ENCODE peak calls at places on chromosomes 4 and X, in ten cellular contexts. One of them, this sample, is unnamed. For H3K36me3, the result is how much of the 10 kb centered on the place peaks cover.

GRCh38 chr4:86670739-86671138 is 76.6 kb downstream of the PTPN13 start:
- DNase-seq in sigmoid colon: no peak
- DNase-seq in HepG2: no peak
- DNase-seq in Peyer's patch: no peak
- DNase-seq in ovary: no peak
- DNase-seq in heart left ventricle: no peak
- DNase-seq in MM.1S: no peak
- DNase-seq in heart right ventricle: no peak
- DNase-seq in suprapubic skin: no peak
- DNase-seq in cardiac muscle cell: peak
- DNase-seq in this sample: no peak

GRCh38 chr4:2362286-2363055 is 56.0 kb downstream of the ZFYVE28 start:
- DNase-seq in HepG2: no peak
- DNase-seq in Peyer's patch: no peak
- DNase-seq in cardiac muscle cell: no peak
- DNase-seq in suprapubic skin: no peak
- DNase-seq in MM.1S: no peak
- DNase-seq in sigmoid colon: peak
- DNase-seq in heart left ventricle: no peak
- DNase-seq in ovary: peak
- DNase-seq in heart right ventricle: no peak
- DNase-seq in this sample: no peak

GRCh38 chrX:119429471-119429870 is 30.3 kb downstream of the SLC25A43 start:
- DNase-seq in ovary: no peak
- DNase-seq in suprapubic skin: no peak
- DNase-seq in MM.1S: no peak
- DNase-seq in cardiac muscle cell: peak
- DNase-seq in Peyer's patch: no peak
- DNase-seq in heart left ventricle: no peak
- DNase-seq in HepG2: no peak
- DNase-seq in sigmoid colon: no peak
- DNase-seq in heart right ventricle: no peak
- DNase-seq in this sample: no peak

GRCh38 chrX:104459796-104460195 is 106.2 kb upstream of the IL1RAPL2 start:
- DNase-seq in heart left ventricle: no peak
- DNase-seq in sigmoid colon: no peak
- DNase-seq in HepG2: no peak
- DNase-seq in suprapubic skin: no peak
- DNase-seq in heart right ventricle: no peak
- DNase-seq in ovary: no peak
- DNase-seq in Peyer's patch: no peak
- DNase-seq in MM.1S: no peak
- DNase-seq in cardiac muscle cell: no peak
- DNase-seq in this sample: no peak

GRCh38 chrX:153887385-153887784 is 1.4 kb upstream of the L1CAM start:
- DNase-seq in heart left ventricle: no peak
- DNase-seq in suprapubic skin: no peak
- DNase-seq in MM.1S: no peak
- DNase-seq in HepG2: no peak
- DNase-seq in sigmoid colon: no peak
- DNase-seq in ovary: no peak
- DNase-seq in heart right ventricle: no peak
- DNase-seq in Peyer's patch: no peak
- DNase-seq in cardiac muscle cell: no peak
- DNase-seq in this sample: no peak

GRCh38 chr4:77151246-77151645 is 5.8 kb upstream of the CCNG2 start:
- DNase-seq in HepG2: no peak
- DNase-seq in heart left ventricle: no peak
- DNase-seq in Peyer's patch: no peak
- DNase-seq in ovary: no peak
- DNase-seq in cardiac muscle cell: no peak
- DNase-seq in heart right ventricle: no peak
- DNase-seq in MM.1S: no peak
- DNase-seq in suprapubic skin: no peak
- DNase-seq in sigmoid colon: no peak
- DNase-seq in this sample: no peak

GRCh38 chrX:154051210-154051810 is 31.6 kb upstream of the IRAK1 start:
- DNase-seq in ovary: peak
- DNase-seq in cardiac muscle cell: peak
- DNase-seq in heart left ventricle: peak
- DNase-seq in Peyer's patch: peak
- DNase-seq in heart right ventricle: peak
- DNase-seq in sigmoid colon: peak
- DNase-seq in HepG2: peak
- DNase-seq in MM.1S: peak
- DNase-seq in suprapubic skin: no peak
- DNase-seq in this sample: peak

GRCh38 chr4:24843121-24843520 is 47.7 kb downstream of the SOD3 start:
- DNase-seq in MM.1S: no peak
- DNase-seq in HepG2: peak
- DNase-seq in suprapubic skin: no peak
- DNase-seq in ovary: no peak
- DNase-seq in heart left ventricle: no peak
- DNase-seq in heart right ventricle: no peak
- DNase-seq in cardiac muscle cell: no peak
- DNase-seq in Peyer's patch: no peak
- DNase-seq in sigmoid colon: no peak
- DNase-seq in this sample: no peak

GRCh38 chr4:100054071-100054470 is 104.0 kb upstream of the H2AZ1 start:
- DNase-seq in heart right ventricle: no peak
- DNase-seq in suprapubic skin: no peak
- DNase-seq in MM.1S: no peak
- DNase-seq in cardiac muscle cell: no peak
- DNase-seq in sigmoid colon: no peak
- DNase-seq in heart left ventricle: no peak
- DNase-seq in ovary: no peak
- DNase-seq in Peyer's patch: no peak
- DNase-seq in HepG2: no peak
- DNase-seq in this sample: no peak

GRCh38 chrX:16461968-16462367 is 188.0 kb upstream of the S100G start:
- DNase-seq in suprapubic skin: no peak
- DNase-seq in ovary: no peak
- DNase-seq in Peyer's patch: no peak
- DNase-seq in heart right ventricle: no peak
- DNase-seq in sigmoid colon: no peak
- DNase-seq in heart left ventricle: no peak
- DNase-seq in HepG2: no peak
- DNase-seq in MM.1S: no peak
- DNase-seq in cardiac muscle cell: no peak
- DNase-seq in this sample: no peak

GRCh38 chrX:136742721-136743379 is 37.9 kb downstream of the ARHGEF6 start:
- DNase-seq in sigmoid colon: no peak
- DNase-seq in heart left ventricle: no peak
- DNase-seq in MM.1S: no peak
- DNase-seq in cardiac muscle cell: no peak
- DNase-seq in Peyer's patch: no peak
- DNase-seq in ovary: no peak
- DNase-seq in heart right ventricle: no peak
- DNase-seq in suprapubic skin: no peak
- DNase-seq in HepG2: no peak
- DNase-seq in this sample: no peak

GRCh38 chr4:152605641-152606304 is 69.9 kb upstream of the FBXW7 start:
- DNase-seq in HepG2: no peak
- DNase-seq in ovary: no peak
- DNase-seq in Peyer's patch: no peak
- DNase-seq in sigmoid colon: no peak
- DNase-seq in heart right ventricle: peak
- DNase-seq in heart left ventricle: no peak
- DNase-seq in cardiac muscle cell: peak
- DNase-seq in suprapubic skin: no peak
- DNase-seq in MM.1S: no peak
- DNase-seq in this sample: no peak

GRCh38 chrX:140572724-140573123 is 67.9 kb upstream of the SOX3 start:
- DNase-seq in MM.1S: peak
- DNase-seq in suprapubic skin: no peak
- DNase-seq in heart left ventricle: no peak
- DNase-seq in sigmoid colon: no peak
- DNase-seq in Peyer's patch: peak
- DNase-seq in heart right ventricle: peak
- DNase-seq in ovary: no peak
- DNase-seq in cardiac muscle cell: peak
- DNase-seq in HepG2: peak
- DNase-seq in this sample: no peak

GRCh38 chr4:123746981-123747380 is 350.4 kb downstream of the SPRY1 start:
- DNase-seq in cardiac muscle cell: peak
- DNase-seq in sigmoid colon: no peak
- DNase-seq in suprapubic skin: no peak
- DNase-seq in HepG2: no peak
- DNase-seq in Peyer's patch: no peak
- DNase-seq in heart left ventricle: no peak
- DNase-seq in heart right ventricle: no peak
- DNase-seq in MM.1S: no peak
- DNase-seq in ovary: no peak
- DNase-seq in this sample: no peak

GRCh38 chr4:105191621-105192210 is 45.0 kb downstream of the TET2 start:
- DNase-seq in suprapubic skin: no peak
- DNase-seq in HepG2: no peak
- DNase-seq in heart left ventricle: no peak
- DNase-seq in Peyer's patch: no peak
- DNase-seq in MM.1S: no peak
- DNase-seq in ovary: no peak
- DNase-seq in heart right ventricle: no peak
- DNase-seq in sigmoid colon: no peak
- DNase-seq in cardiac muscle cell: peak
- DNase-seq in this sample: no peak
- H3K36me3 ChIP-seq in suprapubic skin: under half
- H3K36me3 ChIP-seq in HepG2: under half
- H3K36me3 ChIP-seq in heart left ventricle: under half
- H3K36me3 ChIP-seq in Peyer's patch: under half
- H3K36me3 ChIP-seq in MM.1S: under half
- H3K36me3 ChIP-seq in ovary: under half
- H3K36me3 ChIP-seq in heart right ventricle: under half
- H3K36me3 ChIP-seq in sigmoid colon: under half
- H3K36me3 ChIP-seq in cardiac muscle cell: under half
- H3K36me3 ChIP-seq in this sample: under half

GRCh38 chr4:3792813-3793212 is 26.6 kb downstream of the ADRA2C start:
- DNase-seq in heart right ventricle: no peak
- DNase-seq in Peyer's patch: no peak
- DNase-seq in HepG2: no peak
- DNase-seq in ovary: no peak
- DNase-seq in cardiac muscle cell: no peak
- DNase-seq in sigmoid colon: no peak
- DNase-seq in suprapubic skin: no peak
- DNase-seq in MM.1S: no peak
- DNase-seq in heart left ventricle: no peak
- DNase-seq in this sample: no peak
- TF ChIP-seq CTCF in heart right ventricle: no peak
- TF ChIP-seq CTCF in Peyer's patch: no peak
- TF ChIP-seq CTCF in HepG2: peak
- TF ChIP-seq CTCF in ovary: no peak
- TF ChIP-seq CTCF in cardiac muscle cell: no peak
- TF ChIP-seq CTCF in sigmoid colon: no peak
- TF ChIP-seq CTCF in suprapubic skin: no peak
- TF ChIP-seq CTCF in MM.1S: peak
- TF ChIP-seq CTCF in heart left ventricle: no peak
- TF ChIP-seq CTCF in this sample: no peak

GRCh38 chrX:24202465-24203031 is 53.0 kb downstream of the ZFX start:
- DNase-seq in MM.1S: no peak
- DNase-seq in heart left ventricle: no peak
- DNase-seq in Peyer's patch: no peak
- DNase-seq in ovary: no peak
- DNase-seq in sigmoid colon: no peak
- DNase-seq in cardiac muscle cell: no peak
- DNase-seq in HepG2: no peak
- DNase-seq in heart right ventricle: no peak
- DNase-seq in suprapubic skin: no peak
- DNase-seq in this sample: no peak

GRCh38 chrX:24203072-24203808 is 53.7 kb downstream of the ZFX start:
- DNase-seq in heart left ventricle: no peak
- DNase-seq in heart right ventricle: no peak
- DNase-seq in ovary: no peak
- DNase-seq in sigmoid colon: no peak
- DNase-seq in HepG2: no peak
- DNase-seq in MM.1S: no peak
- DNase-seq in Peyer's patch: no peak
- DNase-seq in suprapubic skin: no peak
- DNase-seq in cardiac muscle cell: no peak
- DNase-seq in this sample: no peak

GRCh38 chrX:24204958-24205357 is 55.4 kb downstream of the ZFX start:
- DNase-seq in sigmoid colon: no peak
- DNase-seq in HepG2: no peak
- DNase-seq in heart right ventricle: no peak
- DNase-seq in MM.1S: no peak
- DNase-seq in suprapubic skin: no peak
- DNase-seq in Peyer's patch: no peak
- DNase-seq in ovary: no peak
- DNase-seq in heart left ventricle: no peak
- DNase-seq in cardiac muscle cell: no peak
- DNase-seq in this sample: no peak

GRCh38 chrX:24201216-24201615 is 51.7 kb downstream of the ZFX start:
- DNase-seq in suprapubic skin: no peak
- DNase-seq in cardiac muscle cell: no peak
- DNase-seq in heart left ventricle: no peak
- DNase-seq in sigmoid colon: no peak
- DNase-seq in Peyer's patch: no peak
- DNase-seq in ovary: no peak
- DNase-seq in heart right ventricle: no peak
- DNase-seq in HepG2: no peak
- DNase-seq in MM.1S: no peak
- DNase-seq in this sample: no peak

DNA sequence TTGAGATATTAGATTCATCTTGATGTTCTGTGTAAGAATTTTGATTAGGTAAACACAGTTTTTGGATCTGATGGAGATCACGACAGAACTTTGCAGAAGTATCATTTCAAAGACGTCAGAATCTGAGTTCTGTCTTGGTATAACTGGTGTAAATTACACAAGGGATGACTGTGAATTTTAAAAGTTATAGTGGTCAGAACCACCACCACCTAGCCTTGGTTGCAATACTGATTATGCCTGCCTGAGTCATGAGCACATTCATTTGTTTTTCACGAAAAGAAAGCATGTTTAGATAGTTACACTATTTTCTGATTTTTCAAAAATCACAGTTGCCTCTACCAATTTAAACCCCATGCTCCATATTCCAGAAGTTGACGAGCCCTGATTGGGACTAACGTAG is 54.8 kb downstream of the ZFX start:
- DNase-seq in heart left ventricle: no peak
- DNase-seq in sigmoid colon: no peak
- DNase-seq in heart right ventricle: no peak
- DNase-seq in cardiac muscle cell: peak
- DNase-seq in ovary: no peak
- DNase-seq in Peyer's patch: no peak
- DNase-seq in HepG2: no peak
- DNase-seq in MM.1S: no peak
- DNase-seq in suprapubic skin: no peak
- DNase-seq in this sample: no peak
- H3K36me3 ChIP-seq in heart left ventricle: under half
- H3K36me3 ChIP-seq in sigmoid colon: under half
- H3K36me3 ChIP-seq in heart right ventricle: under half
- H3K36me3 ChIP-seq in cardiac muscle cell: under half
- H3K36me3 ChIP-seq in ovary: under half
- H3K36me3 ChIP-seq in Peyer's patch: under half
- H3K36me3 ChIP-seq in HepG2: under half
- H3K36me3 ChIP-seq in MM.1S: under half
- H3K36me3 ChIP-seq in suprapubic skin: under half
- H3K36me3 ChIP-seq in this sample: under half

DNA sequence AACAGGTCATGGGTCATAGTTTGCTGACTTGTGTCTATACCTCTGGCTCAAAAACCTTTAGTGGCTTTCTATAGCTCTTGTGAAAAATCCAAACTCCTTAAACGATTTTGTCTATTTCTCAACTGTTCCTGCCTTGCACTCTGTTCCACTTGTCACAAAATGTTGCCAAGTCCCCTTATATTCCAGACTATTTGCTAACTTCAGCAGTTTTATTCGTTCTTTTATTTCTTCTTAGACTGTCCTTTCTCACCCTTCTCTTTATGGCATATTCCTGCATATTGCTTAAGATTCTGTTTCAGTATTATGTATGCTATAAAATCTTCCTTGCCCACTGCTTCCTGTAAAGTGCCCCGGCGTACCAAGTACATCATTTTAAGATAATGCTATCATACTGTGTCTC is 80.8 kb downstream of the RAB28 start:
- DNase-seq in Peyer's patch: no peak
- DNase-seq in sigmoid colon: no peak
- DNase-seq in suprapubic skin: no peak
- DNase-seq in cardiac muscle cell: no peak
- DNase-seq in HepG2: no peak
- DNase-seq in heart left ventricle: no peak
- DNase-seq in MM.1S: no peak
- DNase-seq in ovary: no peak
- DNase-seq in heart right ventricle: no peak
- DNase-seq in this sample: no peak
- TF ChIP-seq CTCF in Peyer's patch: no peak
- TF ChIP-seq CTCF in sigmoid colon: no peak
- TF ChIP-seq CTCF in suprapubic skin: no peak
- TF ChIP-seq CTCF in cardiac muscle cell: no peak
- TF ChIP-seq CTCF in HepG2: no peak
- TF ChIP-seq CTCF in heart left ventricle: no peak
- TF ChIP-seq CTCF in MM.1S: no peak
- TF ChIP-seq CTCF in ovary: no peak
- TF ChIP-seq CTCF in heart right ventricle: no peak
- TF ChIP-seq CTCF in this sample: no peak